ENCODE peak calls at places on chromosomes 5 and 9, in ten cellular contexts. A is NCI-H1092, D is NCI-H460, Y is caudate nucleus, B is NCI-H1105, V is GM13977, Q is HS-27A, M is renal cortical epithelial cell, W is GM23338, H is naive B cell. I is an unnamed sample.
A peak's percentile ranks its signal among the peaks of the same experiment; 100 is the strongest.

GRCh38 chr9:98142182-98142924 is 23.3 kb upstream of the TRIM14 start:
- DNase-seq in B (no peak), Y (no peak), A (no peak), W (no peak), V (no peak), H (no peak), D (no peak), Q (no peak), M (peak; percentile 55), I (no peak)

GRCh38 chr9:93578844-93579243 is 2.5 kb downstream of the PHF2 start:
- DNase-seq in A (no peak), V (no peak), Q (no peak), Y (no peak), B (no peak), W (no peak), D (no peak), H (no peak), M (no peak), I (no peak)

GRCh38 chr9:111610851-111611250 is 11.4 kb upstream of the PTGR1 start:
- DNase-seq in Y (no peak), V (no peak), M (peak; percentile 78), D (no peak), B (no peak), Q (no peak), W (no peak), A (no peak), H (no peak), I (no peak)

GRCh38 chr5:132458651-132459030 is 31.9 kb downstream of the IRF1 start:
- DNase-seq in V (no peak), Y (no peak), H (no peak), Q (peak; percentile 39), A (no peak), M (peak; percentile 90), B (no peak), D (no peak), W (no peak), I (no peak)

GRCh38 chr5:133610489-133611356 is 1.6 kb downstream of the FSTL4 start:
- DNase-seq in Q (no peak), H (peak; percentile 42), A (peak; percentile 9), D (peak; percentile 60), B (no peak), Y (peak; percentile 11), V (peak; percentile 80), M (peak; percentile 9), W (peak; percentile 91), I (peak; percentile 40)

GRCh38 chr9:34929506-34930102 is 28.5 kb upstream of the PHF24 start:
- DNase-seq in Y (no peak), Q (no peak), A (peak; percentile 16), V (peak; percentile 62), W (peak; percentile 91), H (no peak), M (peak; percentile 14), B (peak; percentile 5), D (peak; percentile 11), I (no peak)

GRCh38 chr9:35553670-35554543 is 51.2 kb upstream of the TESK1 start:
- DNase-seq in M (peak; percentile 71), D (peak; percentile 63), W (peak; percentile 90), V (peak; percentile 67), Y (peak; percentile 38), B (no peak), A (peak; percentile 51), Q (peak; percentile 66), H (peak; percentile 10), I (peak; percentile 11)

GRCh38 chr9:87109851-87110250 is 162.5 kb upstream of the GAS1 start:
- DNase-seq in Y (no peak), V (no peak), M (peak; percentile 68), B (no peak), W (no peak), H (no peak), A (no peak), D (no peak), Q (peak; percentile 15), I (no peak)

GRCh38 chr9:124427281-124427680 is 12.0 kb upstream of the PSMB7 start:
- DNase-seq in D (no peak), H (no peak), Y (no peak), A (no peak), V (no peak), W (no peak), M (no peak), Q (no peak), B (no peak), I (no peak)